ENCODE peak calls at places on chromosomes 2 and 18, in four cellular contexts. C is uterus, P is cardiac muscle cell, O is adrenal gland. J is an unnamed sample. For H3K4me1, the result is how much of the 10 kb centered on the place peaks cover.

GRCh38 chr2:14855751-14856150 is 223.2 kb downstream of the LRATD1 start:
- DNase-seq in C (no peak), P (no peak), O (no peak), J (no peak)

GRCh38 chr2:66434679-66435548 is at the start of gene MEIS1:
- DNase-seq in C (peak), P (peak), O (peak), J (peak)

GRCh38 chr18:61335737-61336555 is 2.7 kb downstream of the CDH20 start:
- DNase-seq in C (no peak), P (no peak), O (no peak), J (no peak)

GRCh38 chr2:184769686-184770085 is 171.4 kb downstream of the ZNF804A start:
- DNase-seq in C (no peak), P (no peak), O (no peak), J (no peak)

GRCh38 chr2:175418224-175418843 is 236.8 kb upstream of the ATP5MC3 start:
- DNase-seq in C (no peak), P (peak), O (no peak), J (no peak)

GRCh38 chr2:24435391-24436316 is 55.4 kb upstream of the NCOA1 start:
- DNase-seq in C (peak), P (peak), O (peak), J (no peak)

GRCh38 chr2:54331095-54331835 is 75.2 kb upstream of the TSPYL6 start:
- DNase-seq in C (no peak), P (no peak), O (no peak), J (no peak)

GRCh38 chr18:48571619-48572384 is 33.0 kb downstream of the CTIF start:
- DNase-seq in C (no peak), P (no peak), O (no peak), J (no peak)

GRCh38 chr18:48306838-48307237 is 102.3 kb downstream of the ZBTB7C start:
- DNase-seq in C (no peak), P (no peak), O (no peak), J (no peak)

GRCh38 chr2:224220581-224221255 is 181.2 kb downstream of the FAM124B start:
- DNase-seq in C (no peak), P (no peak), O (no peak), J (no peak)

GRCh38 chr2:59232394-59233165 is 991.5 kb upstream of the FANCL start:
- DNase-seq in C (no peak), P (no peak), O (no peak), J (no peak)

GRCh38 chr2:112884869-112885502 is 26.0 kb upstream of the IL37 start:
- DNase-seq in C (no peak), P (peak), O (peak), J (peak)

GRCh38 chr2:50529600-50530218 is 502.2 kb downstream of the NRXN1 start:
- DNase-seq in C (no peak), P (peak), O (no peak), J (no peak)

GRCh38 chr18:28005164-28005563 is 171.8 kb downstream of the CDH2 start:
- DNase-seq in C (no peak), P (peak), O (no peak), J (no peak)

GRCh38 chr18:79877163-79878091 is 74.0 kb downstream of the SLC66A2 start:
- DNase-seq in C (no peak), P (peak), O (no peak), J (peak)

GRCh38 chr2:6770006-6770405 is 95.7 kb downstream of the CMPK2 start:
- DNase-seq in C (no peak), P (no peak), O (no peak), J (no peak)

GRCh38 chr2:240884221-240884620 is 11.7 kb downstream of the MAB21L4 start:
- DNase-seq in C (no peak), P (no peak), O (no peak), J (no peak)

GRCh38 chr2:187429989-187430388 is 18.1 kb downstream of the CALCRL start:
- DNase-seq in C (no peak), P (no peak), O (no peak), J (no peak)

GRCh38 chr2:120568089-120568974 is 167.3 kb upstream of the GLI2 start:
- DNase-seq in C (no peak), P (peak), O (no peak), J (no peak)

GRCh38 chr2:37091873-37092272 is 7.6 kb downstream of the GPATCH11 start:
- DNase-seq in C (no peak), P (no peak), O (no peak), J (no peak)

GRCh38 chr2:109601693-109602250 is 12.0 kb downstream of the SEPTIN10 start:
- DNase-seq in C (no peak), P (no peak), O (no peak), J (no peak)

GRCh38 chr18:10726198-10727068 is 200.6 kb downstream of the NAPG start:
- DNase-seq in C (no peak), P (no peak), O (no peak), J (no peak)

GRCh38 chr2:16122556-16122955 is 182.2 kb downstream of the MYCN start:
- DNase-seq in C (no peak), P (no peak), O (no peak), J (no peak)

GRCh38 chr18:48810805-48811204 is 140.0 kb downstream of the SMAD7 start:
- DNase-seq in C (no peak), P (no peak), O (no peak), J (no peak)

GRCh38 chr18:62519684-62520083 is 3.1 kb upstream of the ZCCHC2 start:
- DNase-seq in C (no peak), P (no peak), O (no peak), J (no peak)

GRCh38 chr2:69494126-69494525 is 56.9 kb upstream of the NFU1 start:
- DNase-seq in C (no peak), P (no peak), O (no peak), J (no peak)

GRCh38 chr2:118834901-118835738 is 12.3 kb downstream of the EN1 start:
- DNase-seq in C (no peak), P (peak), O (no peak), J (peak)

GRCh38 chr2:220930542-220931076 is 641.5 kb downstream of the EPHA4 start:
- DNase-seq in C (no peak), P (no peak), O (no peak), J (no peak)

GRCh38 chr18:73638709-73639108 is 508.9 kb downstream of the FBXO15 start:
- DNase-seq in C (no peak), P (no peak), O (no peak), J (no peak)

GRCh38 chr2:198098918-198099317 is 294.5 kb downstream of the PLCL1 start:
- DNase-seq in C (no peak), P (no peak), O (no peak), J (no peak)

GRCh38 chr2:23651187-23651983 is 266.4 kb downstream of the KLHL29 start:
- DNase-seq in C (no peak), P (no peak), O (peak), J (no peak)

GRCh38 chr2:37168217-37168981 is 11.6 kb upstream of the EIF2AK2 start:
- DNase-seq in C (no peak), P (peak), O (peak), J (no peak)

GRCh38 chr18:11175266-11175947 is 26.0 kb upstream of the PIEZO2 start:
- DNase-seq in C (no peak), P (no peak), O (no peak), J (no peak)

GRCh38 chr2:43075054-43075593 is 151.3 kb downstream of the ZFP36L2 start:
- DNase-seq in C (peak), P (no peak), O (peak), J (peak)
- H3K4me1 ChIP-seq in C (under half), P (under half), O (under half), J (under half)

GRCh38 chr2:26764906-26765305 is 822 bp downstream of the SLC35F6 start:
- DNase-seq in C (no peak), P (no peak), O (no peak), J (no peak)
- H3K4me1 ChIP-seq in C (under half), P (under half), O (under half), J (under half)

DNA sequence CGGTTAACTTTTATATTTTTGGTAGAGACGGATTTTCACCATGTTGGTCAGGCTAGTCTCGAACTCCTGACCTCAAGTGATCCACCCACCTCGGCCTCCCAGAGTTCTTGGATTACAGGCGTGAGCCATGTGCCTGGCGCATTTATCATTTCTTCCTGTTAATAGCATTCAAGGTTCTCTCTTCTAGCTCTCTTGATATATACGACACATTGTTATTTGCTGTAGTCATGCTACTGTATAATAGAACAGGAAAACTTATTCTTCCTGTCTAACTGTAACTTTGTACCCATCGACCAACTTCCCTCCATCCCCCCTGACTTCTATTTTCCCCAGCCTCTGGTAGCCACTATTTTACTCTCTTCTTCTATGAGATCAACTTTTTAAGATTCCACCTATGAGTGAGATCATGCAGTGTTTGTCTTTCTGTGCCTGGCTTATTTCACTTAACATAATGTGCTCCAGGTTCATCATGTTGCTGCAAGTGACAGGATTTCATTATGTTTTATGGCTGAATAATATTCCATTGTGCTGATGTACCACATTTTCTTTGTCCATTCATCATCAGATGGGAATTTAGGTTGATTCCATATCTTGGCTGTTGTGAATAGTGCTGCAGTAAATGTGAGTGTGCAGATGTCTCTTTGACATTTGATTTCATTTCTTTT is 205.0 kb downstream of the PRKCE start:
- DNase-seq in C (no peak), P (no peak), O (no peak), J (no peak)
- H3K4me1 ChIP-seq in C (under half), P (under half), O (under half), J (under half)

DNA sequence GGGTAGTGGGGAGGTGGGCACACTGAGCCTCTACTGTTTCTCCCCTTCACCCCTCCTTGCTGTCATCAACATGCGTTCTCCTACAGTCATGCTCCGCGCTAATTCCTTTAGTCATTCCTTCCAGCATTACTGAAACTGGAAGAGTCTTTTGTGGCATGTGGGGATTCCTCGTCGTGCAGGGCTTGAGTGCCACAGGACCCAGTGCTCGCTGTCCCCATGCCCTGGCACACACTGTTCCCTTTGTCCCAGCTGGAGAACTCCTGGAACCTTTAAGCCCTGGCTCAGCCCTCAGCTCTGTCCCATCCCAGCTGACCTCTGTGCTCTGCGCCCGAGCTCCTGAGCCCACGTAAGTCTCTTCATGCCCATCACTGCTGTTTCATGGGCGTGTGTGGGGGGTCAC is 42.1 kb downstream of the ODC1 start:
- DNase-seq in C (no peak), P (no peak), O (no peak), J (no peak)
- H3K4me1 ChIP-seq in C (under half), P (under half), O (under half), J (under half)

DNA sequence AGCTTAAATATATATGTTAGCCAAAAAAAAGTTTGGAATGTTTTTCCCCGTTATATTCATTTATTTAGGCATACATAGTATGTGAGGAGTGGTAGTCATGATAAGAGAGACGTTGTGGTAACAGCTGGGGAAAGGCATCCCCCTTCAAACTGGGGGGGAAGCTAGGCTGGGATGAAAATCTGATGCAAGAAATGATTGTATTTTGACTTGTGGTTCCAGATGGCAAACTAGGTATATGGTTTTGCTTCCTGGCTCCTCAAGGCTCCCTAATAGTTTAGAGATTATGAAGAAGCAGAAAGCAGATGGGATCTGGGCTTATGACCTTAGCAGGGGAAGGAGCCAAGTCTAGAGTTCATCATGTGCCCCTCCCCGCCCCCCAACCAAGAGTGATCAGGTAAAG is 30.2 kb downstream of the ITGA6 start:
- DNase-seq in C (no peak), P (no peak), O (no peak), J (no peak)
- H3K4me1 ChIP-seq in C (under half), P (under half), O (under half), J (under half)

DNA sequence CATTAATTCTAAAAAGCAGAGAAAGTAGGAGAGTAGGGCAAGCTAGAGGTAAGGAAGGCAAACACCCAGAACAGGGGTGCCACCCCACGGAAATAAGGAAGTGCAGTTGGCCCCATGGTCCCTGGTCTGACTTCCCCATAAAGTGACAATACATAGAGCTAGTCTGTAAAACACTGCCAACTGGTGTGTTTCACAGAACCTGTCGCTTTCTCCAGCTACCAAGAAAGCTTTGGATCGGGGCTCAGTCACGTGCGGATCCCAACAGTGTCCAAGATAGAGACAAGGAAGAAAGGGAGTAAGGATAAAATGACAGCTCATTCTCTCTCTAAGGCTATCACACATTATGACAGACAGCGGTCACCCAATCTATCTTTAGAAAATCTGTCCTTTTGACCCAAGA is 36.4 kb downstream of the TBC1D8 start:
- DNase-seq in C (no peak), P (no peak), O (peak), J (no peak)
- H3K4me1 ChIP-seq in C (under half), P (under half), O (under half), J (under half)

GRCh38 chr18:3254725-3255124 is 7.1 kb downstream of the MYL12A start:
- DNase-seq in C (no peak), P (no peak), O (no peak), J (no peak)

GRCh38 chr18:3251963-3252277 is 4.3 kb downstream of the MYL12A start:
- DNase-seq in C (no peak), P (no peak), O (no peak), J (no peak)

GRCh38 chr18:3250237-3251107 is 2.9 kb downstream of the MYL12A start:
- DNase-seq in C (no peak), P (no peak), O (no peak), J (no peak)

GRCh38 chr18:3251249-3251962 is 3.8 kb downstream of the MYL12A start:
- DNase-seq in C (no peak), P (no peak), O (no peak), J (no peak)

DNA sequence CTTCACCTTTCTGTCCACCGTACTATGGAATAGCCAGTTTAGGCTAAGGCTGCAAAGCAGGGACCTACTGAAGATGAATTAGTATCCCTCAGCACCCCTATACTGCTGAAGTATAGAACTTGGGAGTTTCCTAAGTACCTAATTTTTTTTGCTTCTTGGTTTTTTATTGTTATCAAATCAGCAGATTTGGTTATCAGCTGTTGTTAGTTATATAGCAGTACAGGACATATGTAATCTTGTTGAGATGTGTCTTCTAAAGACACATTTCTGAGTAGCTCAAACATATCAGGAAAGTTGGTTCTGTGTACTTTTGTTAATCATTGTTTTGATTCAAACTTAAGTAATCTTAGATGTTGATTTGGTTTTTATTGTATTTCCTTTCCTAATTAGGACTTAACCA is 5.2 kb downstream of the MYL12A start:
- DNase-seq in C (no peak), P (no peak), O (no peak), J (no peak)
- H3K4me1 ChIP-seq in C (under half), P (under half), O (under half), J (half or more)

GRCh38 chr2:216650607-216651229 is 17.5 kb downstream of the IGFBP2 start:
- DNase-seq in C (no peak), P (no peak), O (no peak), J (no peak)

GRCh38 chr2:216651370-216651881 is 18.2 kb downstream of the IGFBP2 start:
- DNase-seq in C (no peak), P (no peak), O (no peak), J (no peak)

GRCh38 chr2:216652566-216652965 is 19.3 kb downstream of the IGFBP2 start:
- DNase-seq in C (no peak), P (no peak), O (no peak), J (no peak)

GRCh38 chr2:216648105-216648504 is 14.9 kb downstream of the IGFBP2 start:
- DNase-seq in C (no peak), P (no peak), O (no peak), J (no peak)

GRCh38 chr2:216649573-216649972 is 16.4 kb downstream of the IGFBP2 start:
- DNase-seq in C (no peak), P (no peak), O (peak), J (no peak)
- H3K4me1 ChIP-seq in C (under half), P (under half), O (under half), J (under half)

GRCh38 chr2:230444832-230445231 is 28.8 kb downstream of the SP100 start:
- DNase-seq in C (no peak), P (no peak), O (no peak), J (no peak)
- H3K4me1 ChIP-seq in C (under half), P (under half), O (under half), J (under half)

GRCh38 chr2:237223208-237223861 is 137.6 kb downstream of the COPS8 start:
- DNase-seq in C (peak), P (no peak), O (no peak), J (no peak)
- H3K4me1 ChIP-seq in C (under half), P (under half), O (under half), J (under half)